ENCODE peak calls at places on chromosomes 16 and 17, in six cellular contexts. One of them, this sample, is unnamed. For H3K4me1, the result is how much of the 10 kb centered on the place peaks cover.

GRCh38 chr17:75601057-75601987 is 13.7 kb downstream of the MYO15B start:
- DNase-seq in K562: peak
- DNase-seq in Peyer's patch: peak
- DNase-seq in psoas muscle: peak
- DNase-seq in adrenal gland: peak
- DNase-seq in uterus: no peak
- DNase-seq in this sample: peak

GRCh38 chr16:89363621-89364393 is 126.6 kb downstream of the ANKRD11 start:
- DNase-seq in K562: peak
- DNase-seq in Peyer's patch: peak
- DNase-seq in psoas muscle: no peak
- DNase-seq in adrenal gland: no peak
- DNase-seq in uterus: no peak
- DNase-seq in this sample: no peak

GRCh38 chr16:53518550-53519416 is 15.8 kb upstream of the AKTIP start:
- DNase-seq in K562: peak
- DNase-seq in Peyer's patch: peak
- DNase-seq in psoas muscle: no peak
- DNase-seq in adrenal gland: peak
- DNase-seq in uterus: peak
- DNase-seq in this sample: peak

GRCh38 chr16:81597079-81597658 is 152.6 kb downstream of the CMIP start:
- DNase-seq in K562: no peak
- DNase-seq in Peyer's patch: peak
- DNase-seq in psoas muscle: no peak
- DNase-seq in adrenal gland: no peak
- DNase-seq in uterus: no peak
- DNase-seq in this sample: no peak

GRCh38 chr16:17435324-17435723 is 35.4 kb downstream of the XYLT1 start:
- DNase-seq in K562: no peak
- DNase-seq in Peyer's patch: no peak
- DNase-seq in psoas muscle: no peak
- DNase-seq in adrenal gland: no peak
- DNase-seq in uterus: no peak
- DNase-seq in this sample: no peak

GRCh38 chr17:2691965-2692780 is 19.4 kb downstream of the CLUH start:
- DNase-seq in K562: peak
- DNase-seq in Peyer's patch: peak
- DNase-seq in psoas muscle: no peak
- DNase-seq in adrenal gland: peak
- DNase-seq in uterus: no peak
- DNase-seq in this sample: no peak

GRCh38 chr17:44354582-44355309 is 8.9 kb downstream of the FAM171A2 start:
- DNase-seq in K562: no peak
- DNase-seq in Peyer's patch: peak
- DNase-seq in psoas muscle: peak
- DNase-seq in adrenal gland: no peak
- DNase-seq in uterus: no peak
- DNase-seq in this sample: no peak

GRCh38 chr17:3888343-3889171 is 4.3 kb downstream of the CAMKK1 start:
- DNase-seq in K562: peak
- DNase-seq in Peyer's patch: peak
- DNase-seq in psoas muscle: peak
- DNase-seq in adrenal gland: peak
- DNase-seq in uterus: peak
- DNase-seq in this sample: peak

GRCh38 chr17:68759343-68760140 is 158.4 kb upstream of the FAM20A start:
- DNase-seq in K562: peak
- DNase-seq in Peyer's patch: peak
- DNase-seq in psoas muscle: peak
- DNase-seq in adrenal gland: peak
- DNase-seq in uterus: peak
- DNase-seq in this sample: peak

GRCh38 chr17:79633937-79634813 is 23.3 kb upstream of the RBFOX3 start:
- DNase-seq in K562: no peak
- DNase-seq in Peyer's patch: peak
- DNase-seq in psoas muscle: no peak
- DNase-seq in adrenal gland: peak
- DNase-seq in uterus: peak
- DNase-seq in this sample: no peak

GRCh38 chr16:58381661-58382060 is 10.6 kb upstream of the GINS3 start:
- DNase-seq in K562: no peak
- DNase-seq in Peyer's patch: no peak
- DNase-seq in psoas muscle: no peak
- DNase-seq in adrenal gland: no peak
- DNase-seq in uterus: no peak
- DNase-seq in this sample: no peak

GRCh38 chr17:29148257-29148789 is 31.9 kb downstream of the MYO18A start:
- DNase-seq in K562: no peak
- DNase-seq in Peyer's patch: no peak
- DNase-seq in psoas muscle: no peak
- DNase-seq in adrenal gland: no peak
- DNase-seq in uterus: no peak
- DNase-seq in this sample: no peak

GRCh38 chr17:4998027-4998665 is 396 bp downstream of the KIF1C start:
- DNase-seq in K562: no peak
- DNase-seq in Peyer's patch: peak
- DNase-seq in psoas muscle: peak
- DNase-seq in adrenal gland: peak
- DNase-seq in uterus: peak
- DNase-seq in this sample: no peak

GRCh38 chr17:50203086-50203485 is 1.7 kb upstream of the COL1A1 start:
- DNase-seq in K562: no peak
- DNase-seq in Peyer's patch: no peak
- DNase-seq in psoas muscle: no peak
- DNase-seq in adrenal gland: no peak
- DNase-seq in uterus: peak
- DNase-seq in this sample: no peak
- TF ChIP-seq CTCF in K562: no peak
- TF ChIP-seq CTCF in Peyer's patch: no peak
- TF ChIP-seq CTCF in psoas muscle: no peak
- TF ChIP-seq CTCF in adrenal gland: no peak
- TF ChIP-seq CTCF in uterus: no peak
- TF ChIP-seq CTCF in this sample: no peak

GRCh38 chr16:20916927-20917326 is 16.4 kb downstream of the LYRM1 start:
- DNase-seq in K562: no peak
- DNase-seq in Peyer's patch: no peak
- DNase-seq in psoas muscle: no peak
- DNase-seq in adrenal gland: no peak
- DNase-seq in uterus: no peak
- DNase-seq in this sample: no peak
- H3K4me1 ChIP-seq in K562: under half
- H3K4me1 ChIP-seq in Peyer's patch: under half
- H3K4me1 ChIP-seq in psoas muscle: under half
- H3K4me1 ChIP-seq in adrenal gland: under half
- H3K4me1 ChIP-seq in uterus: under half
- H3K4me1 ChIP-seq in this sample: under half

GRCh38 chr17:40198576-40198975 is 20.5 kb upstream of the WIPF2 start:
- DNase-seq in K562: no peak
- DNase-seq in Peyer's patch: no peak
- DNase-seq in psoas muscle: no peak
- DNase-seq in adrenal gland: no peak
- DNase-seq in uterus: no peak
- DNase-seq in this sample: no peak
- TF ChIP-seq CTCF in K562: no peak
- TF ChIP-seq CTCF in Peyer's patch: no peak
- TF ChIP-seq CTCF in psoas muscle: no peak
- TF ChIP-seq CTCF in adrenal gland: no peak
- TF ChIP-seq CTCF in uterus: no peak
- TF ChIP-seq CTCF in this sample: no peak

DNA sequence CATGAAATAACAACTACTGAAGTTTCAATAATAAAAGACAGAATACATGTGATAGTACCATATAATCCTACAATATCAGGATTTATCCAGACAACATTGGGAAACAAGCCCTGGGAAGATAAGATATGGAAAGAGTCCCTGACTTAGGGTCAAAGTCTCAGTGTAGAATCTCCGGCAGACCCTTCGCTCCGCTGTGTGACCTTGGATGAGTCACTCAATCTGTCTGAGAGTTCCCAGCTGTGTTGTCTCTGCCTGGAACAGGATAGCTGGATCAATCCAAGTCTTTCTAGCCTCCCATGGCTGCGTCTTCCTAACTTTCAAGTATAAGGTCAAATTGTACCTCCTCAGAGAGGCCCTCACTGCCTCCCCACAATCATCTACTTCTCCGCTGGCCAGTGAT is 335.9 kb downstream of the TMEM114 start:
- DNase-seq in K562: no peak
- DNase-seq in Peyer's patch: peak
- DNase-seq in psoas muscle: no peak
- DNase-seq in adrenal gland: no peak
- DNase-seq in uterus: no peak
- DNase-seq in this sample: no peak
- H3K4me1 ChIP-seq in K562: under half
- H3K4me1 ChIP-seq in Peyer's patch: under half
- H3K4me1 ChIP-seq in psoas muscle: under half
- H3K4me1 ChIP-seq in adrenal gland: under half
- H3K4me1 ChIP-seq in uterus: under half
- H3K4me1 ChIP-seq in this sample: under half

This sample was measured in tibial nerve.